ENCODE peak calls at places on chromosomes 7 and 10, in six cellular contexts. Z is RCC 7860, J is GM23248, R is head of caudate nucleus, D is NCI-H510A, Q is left lobe of liver. U is an unnamed sample.

GRCh38 chr7:98107313-98107691 is 640 bp downstream of the LMTK2 start:
- DNase-seq in Z (no peak), J (peak), R (peak), D (no peak), Q (no peak), U (no peak)

GRCh38 chr7:47578581-47579270 is 3.2 kb downstream of the TNS3 start:
- DNase-seq in Z (no peak), J (peak), R (no peak), D (no peak), Q (no peak), U (no peak)

GRCh38 chr10:132551093-132551807 is 13.7 kb downstream of the INPP5A start:
- DNase-seq in Z (no peak), J (no peak), R (peak), D (no peak), Q (no peak), U (no peak)

GRCh38 chr10:89217057-89217990 is 10.2 kb upstream of the CH25H start:
- DNase-seq in Z (peak), J (peak), R (peak), D (no peak), Q (no peak), U (no peak)

GRCh38 chr7:105306160-105306784 is 82.4 kb downstream of the SRPK2 start:
- DNase-seq in Z (no peak), J (no peak), R (no peak), D (no peak), Q (no peak), U (no peak)

GRCh38 chr10:9302142-9302746 is 1247.8 kb downstream of the GATA3 start:
- DNase-seq in Z (peak), J (peak), R (peak), D (no peak), Q (no peak), U (no peak)

GRCh38 chr7:123538897-123539296 is 4.5 kb upstream of the IQUB start:
- DNase-seq in Z (peak), J (no peak), R (no peak), D (no peak), Q (no peak), U (no peak)

GRCh38 chr10:37701781-37702493 is 155.5 kb downstream of the ZNF248 start:
- DNase-seq in Z (no peak), J (no peak), R (no peak), D (no peak), Q (no peak), U (peak)

GRCh38 chr7:101245147-101245668 is 327 bp upstream of the FIS1 start:
- DNase-seq in Z (no peak), J (no peak), R (no peak), D (peak), Q (no peak), U (no peak)

GRCh38 chr7:47452295-47452694 is 129.6 kb downstream of the TNS3 start:
- DNase-seq in Z (no peak), J (no peak), R (no peak), D (no peak), Q (no peak), U (no peak)

GRCh38 chr7:1705856-1706255 is 35.8 kb downstream of the ELFN1 start:
- DNase-seq in Z (no peak), J (no peak), R (no peak), D (no peak), Q (peak), U (no peak)

GRCh38 chr10:27240891-27241639 is 468 bp upstream of the ACBD5 start:
- DNase-seq in Z (no peak), J (peak), R (no peak), D (no peak), Q (no peak), U (peak)

GRCh38 chr7:157627033-157627432 is 290.2 kb downstream of the DNAJB6 start:
- DNase-seq in Z (no peak), J (no peak), R (no peak), D (no peak), Q (no peak), U (no peak)

GRCh38 chr7:43302773-43303172 is 190.3 kb downstream of the HECW1 start:
- DNase-seq in Z (no peak), J (no peak), R (no peak), D (no peak), Q (no peak), U (no peak)

GRCh38 chr7:91128574-91129348 is 135.5 kb upstream of the FZD1 start:
- DNase-seq in Z (no peak), J (no peak), R (no peak), D (no peak), Q (no peak), U (no peak)

GRCh38 chr10:71820966-71821365 is 30.1 kb downstream of the PSAP start:
- DNase-seq in Z (no peak), J (no peak), R (no peak), D (no peak), Q (no peak), U (no peak)

GRCh38 chr10:126094537-126094936 is 198.2 kb downstream of the FANK1 start:
- DNase-seq in Z (peak), J (no peak), R (no peak), D (peak), Q (no peak), U (no peak)

GRCh38 chr10:21293518-21294356 is 231.7 kb downstream of the SKIDA1 start:
- DNase-seq in Z (peak), J (no peak), R (no peak), D (no peak), Q (no peak), U (no peak)

GRCh38 chr10:77111611-77112550 is 525.7 kb downstream of the KCNMA1 start:
- DNase-seq in Z (peak), J (peak), R (no peak), D (no peak), Q (no peak), U (peak)

GRCh38 chr10:116740971-116741370 is 1.4 kb downstream of the HSPA12A start:
- DNase-seq in Z (no peak), J (no peak), R (peak), D (no peak), Q (no peak), U (no peak)

GRCh38 chr10:104472505-104472904 is 118.9 kb downstream of the CFAP58 start:
- DNase-seq in Z (no peak), J (peak), R (no peak), D (no peak), Q (no peak), U (no peak)

GRCh38 chr7:130960208-130960988 is 226.4 kb upstream of the KLF14 start:
- DNase-seq in Z (peak), J (peak), R (no peak), D (no peak), Q (no peak), U (no peak)

GRCh38 chr7:117119192-117119924 is 166.1 kb downstream of the ST7 start:
- DNase-seq in Z (peak), J (peak), R (peak), D (no peak), Q (peak), U (no peak)

GRCh38 chr7:29231671-29232267 is 37.2 kb downstream of the CHN2 start:
- DNase-seq in Z (no peak), J (no peak), R (no peak), D (no peak), Q (no peak), U (no peak)

GRCh38 chr10:43218951-43219837 is 47.7 kb downstream of the RASGEF1A start:
- DNase-seq in Z (no peak), J (no peak), R (no peak), D (no peak), Q (no peak), U (no peak)

GRCh38 chr10:112471878-112472487 is 25.0 kb downstream of the VTI1A start:
- DNase-seq in Z (peak), J (peak), R (no peak), D (no peak), Q (no peak), U (no peak)

GRCh38 chr10:86937502-86938154 is 19.8 kb downstream of the MMRN2 start:
- DNase-seq in Z (no peak), J (no peak), R (no peak), D (no peak), Q (peak), U (no peak)